ENCODE peak calls at places on chromosome 22, in nine cellular contexts. S is OCI-LY7; J is mucosa of descending colon; F is uterus; E is CD8-positive, alpha-beta T cell; D is left lung; H is brain microvascular endothelial cell; V is colonic mucosa; W is epithelial cell of esophagus. O is an unnamed sample.

GRCh38 chr22:47192106-47192650 is 429.7 kb downstream of the TBC1D22A start:
- DNase-seq in S (no peak), J (peak; percentile 62), E (peak; percentile 7), F (no peak), W (no peak), H (no peak), D (no peak), V (peak; percentile 26), O (no peak)

GRCh38 chr22:36164621-36165020 is 4.1 kb upstream of the APOL3 start:
- DNase-seq in S (no peak), F (no peak), V (no peak), H (no peak), W (no peak), J (no peak), E (no peak), D (no peak), O (no peak)

GRCh38 chr22:28043269-28043668 is 124.2 kb upstream of the PITPNB start:
- DNase-seq in E (no peak), D (no peak), V (no peak), F (no peak), S (no peak), J (no peak), W (no peak), H (no peak), O (no peak)

GRCh38 chr22:43127166-43127908 is 15.9 kb downstream of the MCAT start:
- DNase-seq in D (no peak), E (no peak), H (no peak), S (no peak), V (peak; percentile 92), W (peak; percentile 84), J (peak; percentile 89), F (no peak), O (no peak)

GRCh38 chr22:34414467-34415440 is 494.5 kb upstream of the LARGE1 start:
- DNase-seq in D (no peak), H (no peak), V (peak; percentile 62), E (no peak), F (no peak), S (peak; percentile 69), J (peak; percentile 59), W (peak; percentile 48), O (peak; percentile 60)

GRCh38 chr22:23305922-23306374 is 125.6 kb downstream of the BCR start:
- DNase-seq in D (peak; percentile 65), W (peak; percentile 68), H (peak; percentile 89), E (no peak), J (no peak), F (peak; percentile 54), S (no peak), V (no peak), O (no peak)

GRCh38 chr22:31087744-31088215 is 6.7 kb downstream of the SMTN start:
- DNase-seq in E (no peak), H (no peak), W (no peak), J (no peak), V (no peak), F (no peak), D (no peak), S (no peak), O (no peak)

GRCh38 chr22:46446799-46447198 is 90.6 kb downstream of the CELSR1 start:
- DNase-seq in D (no peak), S (no peak), V (no peak), E (no peak), H (no peak), F (no peak), J (no peak), W (no peak), O (no peak)

GRCh38 chr22:47297261-47298016 is 535.0 kb downstream of the TBC1D22A start:
- DNase-seq in V (no peak), D (no peak), W (no peak), E (no peak), F (no peak), H (no peak), S (no peak), J (no peak), O (no peak)

GRCh38 chr22:42412744-42413220 is 19.4 kb downstream of the NFAM1 start:
- DNase-seq in D (no peak), V (no peak), J (no peak), H (no peak), W (no peak), E (no peak), F (no peak), S (no peak), O (no peak)

GRCh38 chr22:50532824-50533344 is 3.1 kb upstream of the TYMP start:
- DNase-seq in H (no peak), V (no peak), E (no peak), D (peak; percentile 55), J (peak; percentile 25), W (no peak), S (no peak), F (no peak), O (no peak)
- H3K4me3 ChIP-seq in H (no peak overlapping the region), V (no peak overlapping the region), E (no peak overlapping the region), D (peak overlapping the region; percentile 85), J (no peak overlapping the region), W (no peak overlapping the region), S (peak overlapping the region; percentile 71), F (no peak overlapping the region), O (no peak overlapping the region)

DNA sequence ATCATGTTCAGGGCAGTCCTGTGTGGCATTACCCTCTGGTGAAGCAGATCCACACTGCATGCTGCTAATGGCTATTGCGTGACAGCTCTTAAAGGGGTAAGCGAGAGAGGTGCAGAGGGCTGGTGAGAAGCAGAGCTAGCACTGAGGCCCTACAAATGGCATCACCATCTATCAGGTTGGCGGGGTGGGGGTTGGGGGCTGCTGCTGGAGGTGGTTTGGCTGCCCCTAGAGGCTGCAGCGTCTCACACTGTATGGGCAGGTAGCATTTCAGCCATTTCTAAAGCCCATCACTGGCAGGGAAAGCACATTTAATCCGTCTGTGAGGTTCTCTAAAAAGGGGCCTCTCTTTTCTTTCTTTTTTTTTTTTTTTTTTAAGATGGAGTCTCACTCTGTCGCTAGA is 16.8 kb upstream of the TMA7B start:
- DNase-seq in J (no peak), H (no peak), W (no peak), S (peak; percentile 35), E (peak; percentile 52), F (no peak), D (no peak), V (no peak), O (no peak)
- TF ChIP-seq CTCF in J (no peak), H (peak; percentile 25), W (no peak), S (peak; percentile 55), E (no peak), F (no peak), D (no peak), V (no peak), O (peak; percentile 31)

DNA sequence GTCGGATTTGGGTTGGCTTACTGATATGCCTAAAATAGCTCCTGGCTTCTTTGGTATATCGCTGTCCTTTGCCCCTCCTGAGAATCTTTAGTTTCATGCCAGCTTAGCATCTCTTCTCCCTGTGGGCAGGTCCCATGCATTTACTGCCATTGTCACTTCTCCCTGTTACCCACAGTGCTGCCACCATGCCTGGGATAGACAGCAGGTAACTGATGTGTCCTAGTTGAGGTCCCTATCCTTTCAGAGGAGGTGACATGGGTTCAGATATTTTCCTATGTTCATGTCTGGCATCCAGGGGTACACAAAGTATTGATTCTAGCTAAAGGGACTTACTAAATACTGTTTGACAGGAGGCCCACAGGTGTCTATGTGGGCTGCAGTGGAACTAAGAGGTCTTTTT is 8.3 kb downstream of the TIMP3 start:
- DNase-seq in J (no peak), S (no peak), D (no peak), F (no peak), H (no peak), E (no peak), W (no peak), V (no peak), O (no peak)
- H3K4me3 ChIP-seq in J (no peak overlapping the region), S (no peak overlapping the region), D (no peak overlapping the region), F (no peak overlapping the region), H (no peak overlapping the region), E (no peak overlapping the region), W (no peak overlapping the region), V (no peak overlapping the region), O (no peak overlapping the region)

GRCh38 chr22:45397806-45398205 is 15.6 kb downstream of the SMC1B start:
- DNase-seq in S (peak; percentile 7), D (no peak), V (no peak), H (no peak), J (no peak), E (no peak), F (no peak), W (no peak), O (no peak)
- TF ChIP-seq CTCF in S (peak; percentile 31), D (no peak), V (no peak), H (no peak), J (no peak), E (no peak), F (no peak), W (no peak), O (peak; percentile 20)

DNA sequence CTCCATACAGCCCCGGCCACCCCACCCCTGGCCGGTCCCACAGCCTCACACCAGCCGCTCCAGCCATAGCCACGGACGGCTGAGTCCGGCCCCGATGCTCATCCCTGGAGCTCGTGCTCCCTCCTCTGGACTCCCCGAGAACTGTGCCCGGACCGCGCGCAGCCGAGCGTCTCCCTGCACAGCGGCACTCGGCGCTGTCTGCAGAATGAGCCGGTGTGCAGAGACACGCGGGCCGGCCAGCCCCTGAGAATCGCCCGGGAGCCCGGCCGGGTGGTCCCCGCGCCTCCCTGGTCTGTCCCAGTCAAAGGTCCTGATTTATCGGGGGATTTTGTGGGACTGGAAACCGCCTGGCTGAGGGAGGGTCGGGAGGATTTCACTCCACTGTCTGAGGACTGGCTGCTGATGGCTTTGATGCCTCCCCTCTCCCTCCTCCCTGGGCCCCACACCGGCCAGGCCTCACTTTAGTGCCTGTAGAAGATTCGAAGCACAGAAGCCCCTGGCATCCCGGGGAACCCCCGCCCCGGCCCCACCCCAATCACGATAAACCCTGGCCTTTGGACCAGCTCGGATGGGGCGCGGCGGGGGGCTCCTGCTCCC is 102.7 kb downstream of the BRD1 start:
- DNase-seq in J (peak; percentile 73), V (peak; percentile 53), H (peak; percentile 34), W (peak; percentile 13), E (peak; percentile 71), D (peak; percentile 83), F (peak; percentile 25), S (peak; percentile 70), O (peak; percentile 8)
- H3K4me3 ChIP-seq in J (no peak overlapping the region), V (peak overlapping the region; percentile 25), H (no peak overlapping the region), W (no peak overlapping the region), E (peak overlapping the region; percentile 74), D (peak overlapping the region; percentile 29), F (no peak overlapping the region), S (peak overlapping the region; percentile 57), O (peak overlapping the region; percentile 60)

O was measured in GM12864.